ENCODE peak calls at places on chromosomes 1 and 21, in four cellular contexts. O is effector memory CD4-positive, alpha-beta T cell; A is tibial artery; J is A549. M is an unnamed sample.

GRCh38 chr1:238336531-238336930 is 445.8 kb upstream of the ZP4 start:
- DNase-seq in O (no peak), A (no peak), J (no peak), M (no peak)

GRCh38 chr1:15595809-15596730 is 11.2 kb upstream of the AGMAT start:
- DNase-seq in O (no peak), A (no peak), J (no peak), M (peak; percentile 13)

GRCh38 chr1:244414543-244414942 is 37.2 kb downstream of the ADSS2 start:
- DNase-seq in O (no peak), A (no peak), J (no peak), M (no peak)

GRCh38 chr1:157806431-157807149 is 13.3 kb downstream of the FCRL1 start:
- DNase-seq in O (no peak), A (no peak), J (no peak), M (no peak)

GRCh38 chr1:32071758-32072621 is 749 bp upstream of the TMEM39B start:
- DNase-seq in O (no peak), A (no peak), J (no peak), M (no peak)

GRCh38 chr1:14590781-14591180 is 7.7 kb upstream of the KAZN start:
- DNase-seq in O (no peak), A (no peak), J (no peak), M (no peak)

GRCh38 chr1:52352690-52353089 is 13.3 kb downstream of the CC2D1B start:
- DNase-seq in O (no peak), A (no peak), J (no peak), M (no peak)

GRCh38 chr1:53343831-53344668 is 16.2 kb upstream of the LRP8 start:
- DNase-seq in O (no peak), A (no peak), J (no peak), M (peak; percentile 36)

GRCh38 chr21:38938343-38938742 is 132.6 kb downstream of the ETS2 start:
- DNase-seq in O (no peak), A (no peak), J (no peak), M (no peak)

GRCh38 chr1:243270097-243270864 is 14.4 kb downstream of the SDCCAG8 start:
- DNase-seq in O (no peak), A (no peak), J (no peak), M (no peak)

GRCh38 chr1:212256404-212256803 is 28.8 kb upstream of the PPP2R5A start:
- DNase-seq in O (peak; percentile 5), A (no peak), J (no peak), M (no peak)

GRCh38 chr1:180173952-180174351 is 19.3 kb downstream of the QSOX1 start:
- DNase-seq in O (no peak), A (peak; percentile 65), J (no peak), M (peak; percentile 89)

GRCh38 chr1:29875557-29876028 is 639.3 kb downstream of the PTPRU start:
- DNase-seq in O (no peak), A (no peak), J (no peak), M (no peak)

GRCh38 chr1:113094506-113094905 is 21.5 kb downstream of the LRIG2 start:
- DNase-seq in O (no peak), A (no peak), J (no peak), M (no peak)

GRCh38 chr1:184298321-184299052 is 88.3 kb upstream of the C1orf21 start:
- DNase-seq in O (no peak), A (no peak), J (no peak), M (no peak)

GRCh38 chr1:160798439-160798838 is 2.5 kb downstream of the LY9 start:
- DNase-seq in O (no peak), A (no peak), J (no peak), M (no peak)

GRCh38 chr1:153968400-153968799 is 698 bp downstream of the CREB3L4 start:
- DNase-seq in O (no peak), A (no peak), J (no peak), M (no peak)

GRCh38 chr1:24151175-24151533 is 8.2 kb upstream of the IL22RA1 start:
- DNase-seq in O (no peak), A (no peak), J (no peak), M (no peak)

GRCh38 chr1:15802234-15802965 is 5.0 kb downstream of the UQCRHL start:
- DNase-seq in O (no peak), A (no peak), J (no peak), M (no peak)

GRCh38 chr1:24108334-24109165 is 3.4 kb downstream of the MYOM3 start:
- DNase-seq in O (no peak), A (peak; percentile 34), J (peak; percentile 63), M (no peak)

GRCh38 chr1:220544901-220545303 is 17.0 kb downstream of the MARK1 start:
- DNase-seq in O (no peak), A (no peak), J (no peak), M (no peak)

GRCh38 chr1:116112388-116113140 is 1.4 kb downstream of the MAB21L3 start:
- DNase-seq in O (no peak), A (no peak), J (no peak), M (no peak)

DNA sequence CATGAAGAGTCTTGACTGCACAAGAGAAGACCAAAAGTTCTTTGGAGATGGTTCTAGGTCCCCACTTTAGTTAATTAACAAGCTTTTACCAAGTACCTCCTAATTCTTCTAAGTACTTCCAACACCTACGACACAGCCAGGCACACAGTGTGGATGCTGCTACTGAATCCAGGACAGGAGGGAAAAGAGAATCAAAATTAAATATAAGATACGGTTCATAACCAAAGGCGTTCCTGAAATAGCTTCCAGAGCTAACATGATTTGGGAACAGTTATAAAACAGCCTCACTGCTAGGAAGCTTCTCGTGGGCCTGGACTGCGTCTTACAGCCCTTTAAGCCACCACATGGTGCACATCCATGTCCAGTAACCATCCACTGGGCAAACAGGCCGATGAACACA is 75.0 kb downstream of the CD34 start:
- DNase-seq in O (no peak), A (no peak), J (no peak), M (no peak)
- H3K4me1 ChIP-seq in O (peaks cover 38% of the 10 kb centered on the region), A (peaks cover 40% of the 10 kb centered on the region), J (no peaks in the 10 kb centered on the region), M (peaks cover 2% of the 10 kb centered on the region)

DNA sequence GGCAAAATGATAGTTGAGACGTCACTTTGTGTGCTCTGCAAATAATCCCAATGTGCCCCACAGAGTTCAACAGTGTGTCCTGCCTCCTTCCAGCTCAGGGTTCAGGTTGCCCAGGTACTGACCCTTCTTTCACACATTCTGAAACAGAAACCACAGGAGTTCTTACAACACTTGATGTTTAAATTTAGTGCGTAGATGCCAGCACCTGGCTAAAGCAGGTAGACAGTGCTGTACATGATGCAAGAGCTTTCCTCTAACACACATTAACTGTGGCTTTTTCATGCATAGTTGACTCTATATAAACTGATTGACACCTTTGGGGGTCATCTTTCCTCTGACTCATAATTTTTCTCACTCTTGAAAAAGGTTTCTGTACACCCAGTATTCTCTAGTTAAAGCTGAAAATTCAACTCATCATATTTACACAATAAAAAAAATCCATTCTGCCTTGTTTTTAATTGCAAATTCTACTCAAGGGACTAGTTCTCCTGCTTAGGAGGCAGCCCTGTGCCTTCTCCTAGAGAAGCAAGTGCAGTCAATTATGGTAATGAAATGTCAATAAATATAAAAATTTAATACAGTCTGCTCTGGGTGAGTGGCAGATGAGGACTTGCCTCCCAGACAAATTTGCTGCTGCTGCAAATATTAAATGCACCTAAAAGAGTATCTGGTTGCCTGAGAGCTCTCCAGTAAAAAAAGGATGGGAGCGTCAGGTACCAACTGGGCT is 91.4 kb downstream of the NR5A2 start:
- DNase-seq in O (no peak), A (no peak), J (no peak), M (no peak)
- H3K4me3 ChIP-seq in O (no peak overlapping the region), A (no peak overlapping the region), J (no peak overlapping the region), M (no peak overlapping the region)

GRCh38 chr21:45328198-45329087 is 40.7 kb upstream of the POFUT2 start:
- DNase-seq in O (no peak), A (no peak), J (no peak), M (no peak)

GRCh38 chr21:45326169-45326833 is 38.6 kb upstream of the POFUT2 start:
- DNase-seq in O (no peak), A (no peak), J (no peak), M (peak; percentile 46)

GRCh38 chr21:45327458-45328197 is 39.9 kb upstream of the POFUT2 start:
- DNase-seq in O (no peak), A (no peak), J (no peak), M (no peak)

GRCh38 chr21:45325206-45326168 is 37.8 kb upstream of the POFUT2 start:
- DNase-seq in O (no peak), A (no peak), J (no peak), M (peak; percentile 72)

GRCh38 chr21:45326834-45327457 is 39.3 kb upstream of the POFUT2 start:
- DNase-seq in O (no peak), A (no peak), J (no peak), M (peak; percentile 43)
- H3K4me1 ChIP-seq in O (peaks cover 11% of the 10 kb centered on the region), A (peaks cover 37% of the 10 kb centered on the region), J (peaks cover 89% of the 10 kb centered on the region), M (no peaks in the 10 kb centered on the region)

DNA sequence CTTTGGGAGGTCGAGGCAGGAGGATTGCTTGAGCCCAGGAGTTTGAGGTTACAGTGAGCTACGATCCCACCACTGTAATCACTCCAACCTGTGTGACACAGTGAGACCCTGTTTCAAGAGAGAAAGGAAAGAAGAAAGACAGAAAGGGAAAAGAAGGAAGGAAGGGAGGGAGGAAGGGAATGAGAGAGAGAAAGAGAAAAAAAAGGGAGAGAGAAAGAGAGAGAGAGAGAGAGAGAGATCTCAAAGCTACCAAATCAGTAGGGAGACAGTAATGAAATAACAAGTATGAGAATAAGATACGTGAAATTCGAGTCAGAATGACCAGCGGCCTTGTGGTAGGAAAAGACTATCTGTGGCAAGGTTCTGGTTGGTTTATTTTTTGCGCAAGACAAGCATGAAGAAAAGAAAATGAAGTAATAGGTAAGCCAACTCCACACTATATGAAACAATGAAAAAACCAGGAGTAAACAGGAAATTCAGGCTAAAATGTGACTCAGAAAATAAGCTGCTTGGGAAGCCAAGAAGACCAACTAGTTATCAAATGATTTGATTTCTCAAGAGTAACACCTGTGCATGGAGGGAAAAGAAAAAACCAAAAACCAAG is 8.9 kb downstream of the MTF1 start:
- DNase-seq in O (no peak), A (no peak), J (no peak), M (no peak)
- H3K4me3 ChIP-seq in O (no peak overlapping the region), A (no peak overlapping the region), J (no peak overlapping the region), M (no peak overlapping the region)

DNA sequence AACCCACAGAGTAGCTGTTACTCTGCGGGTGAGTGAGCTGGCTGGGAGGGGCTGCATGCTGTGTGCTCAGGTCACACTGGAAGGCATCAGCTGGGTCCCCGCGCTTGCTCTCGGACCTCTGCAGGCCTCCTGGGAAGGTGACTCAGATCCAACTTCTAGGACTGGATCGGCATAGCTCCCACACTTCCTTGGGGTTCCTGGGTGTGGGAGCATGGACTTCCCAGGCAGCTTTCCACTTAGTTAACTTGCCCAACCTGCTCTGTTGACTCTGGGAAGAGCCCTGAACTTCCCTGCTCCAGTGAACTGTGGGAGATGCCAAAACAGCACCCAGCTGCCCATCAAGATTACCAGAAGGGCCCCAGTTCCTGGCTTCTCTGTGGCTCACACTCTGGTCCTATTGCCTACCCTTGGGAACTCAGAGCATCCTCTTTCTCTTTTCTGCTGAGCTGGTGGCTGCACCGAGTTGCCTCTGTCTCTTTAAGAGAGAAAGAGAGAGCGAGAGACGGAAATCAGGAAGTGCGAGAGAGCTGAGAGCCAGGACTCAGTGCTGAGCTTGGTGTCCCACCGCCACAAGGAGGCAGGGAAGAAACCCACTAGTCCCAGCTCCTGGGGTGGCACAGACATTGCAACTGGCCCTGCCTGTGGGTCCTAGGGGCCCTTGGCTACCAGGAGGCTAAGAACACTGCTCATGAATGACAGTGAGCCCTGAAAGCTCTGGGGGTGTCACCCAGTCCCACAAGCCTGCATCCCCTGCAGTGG is at the start of gene IKBKE:
- DNase-seq in O (no peak), A (peak; percentile 65), J (peak; percentile 96), M (peak; percentile 78)
- H3K4me1 ChIP-seq in O (peaks cover 60% of the 10 kb centered on the region), A (peaks cover 18% of the 10 kb centered on the region), J (peaks cover 21% of the 10 kb centered on the region), M (no peaks in the 10 kb centered on the region)

M was measured in aorta.